ENCODE peak calls at places on chromosomes 7 and 10, in five cellular contexts. F, O, S, N and G are unnamed samples.

GRCh38 chr10:111435871-111436270 is 359.0 kb downstream of the ADRA2A start:
- DNase-seq in N (no peak), O (no peak), F (no peak), S (no peak), G (no peak)

GRCh38 chr10:84522612-84523462 is 194.4 kb downstream of the CCSER2 start:
- DNase-seq in N (no peak), S (no peak), O (no peak), F (no peak), G (no peak)

GRCh38 chr10:110918269-110918632 is 729 bp downstream of the BBIP1 start:
- DNase-seq in O (no peak), S (no peak), F (no peak), N (no peak), G (no peak)

GRCh38 chr10:43922335-43923280 is 273.9 kb upstream of the ZNF32 start:
- DNase-seq in F (no peak), O (no peak), S (no peak), N (no peak), G (no peak)

GRCh38 chr10:49760789-49761188 is 1.3 kb downstream of the OGDHL start:
- DNase-seq in S (no peak), O (no peak), F (no peak), N (no peak), G (no peak)

GRCh38 chr10:28991738-28992270 is 297.1 kb upstream of the LYZL1 start:
- DNase-seq in N (no peak), O (peak), F (peak), S (peak), G (peak)

GRCh38 chr7:128148676-128149075 is 92.4 kb upstream of the LEP start:
- DNase-seq in S (no peak), O (no peak), N (no peak), F (no peak), G (no peak)

GRCh38 chr7:139658919-139659675 is 118.7 kb downstream of the HIPK2 start:
- DNase-seq in F (no peak), O (no peak), S (peak), N (peak), G (no peak)

GRCh38 chr10:101829561-101830315 is 11.5 kb upstream of the OGA start:
- DNase-seq in O (peak), F (no peak), S (no peak), N (no peak), G (peak)

GRCh38 chr10:96292971-96293909 is 11.0 kb upstream of the DNTT start:
- DNase-seq in O (no peak), S (peak), F (no peak), N (no peak), G (peak)

GRCh38 chr10:58919927-58920654 is 256.4 kb upstream of the PHYHIPL start:
- DNase-seq in O (no peak), S (no peak), N (no peak), F (no peak), G (no peak)

GRCh38 chr10:58400609-58401008 is 15.4 kb downstream of the TFAM start:
- DNase-seq in F (no peak), O (no peak), N (no peak), S (no peak), G (no peak)